ENCODE peak calls at places on chromosomes 11 and 22, in five cellular contexts. B is RWPE1, Z is mesothelial cell of epicardium, X is GM06990, N is right atrium auricular region. W is an unnamed sample.

GRCh38 chr22:31350410-31350863 is 4.3 kb upstream of the PATZ1 start:
- DNase-seq in B (no peak), Z (no peak), X (no peak), N (no peak), W (no peak)

GRCh38 chr11:35185696-35186095 is 46.7 kb downstream of the CD44 start:
- DNase-seq in B (no peak), Z (no peak), X (no peak), N (no peak), W (no peak)

GRCh38 chr11:95222817-95223216 is 8.2 kb downstream of the SESN3 start:
- DNase-seq in B (no peak), Z (no peak), X (no peak), N (no peak), W (no peak)

GRCh38 chr22:47850644-47851151 is 1088.2 kb downstream of the TBC1D22A start:
- DNase-seq in B (peak), Z (no peak), X (no peak), N (no peak), W (no peak)

GRCh38 chr22:30386960-30387848 is at the start of gene RNF215:
- DNase-seq in B (peak), Z (peak), X (peak), N (peak), W (peak)

GRCh38 chr11:74739546-74740270 is 8.5 kb upstream of the CHRDL2 start:
- DNase-seq in B (peak), Z (no peak), X (no peak), N (no peak), W (no peak)

GRCh38 chr11:77183421-77183984 is 55.5 kb downstream of the MYO7A start:
- DNase-seq in B (no peak), Z (no peak), X (no peak), N (no peak), W (no peak)

GRCh38 chr11:70048279-70049024 is 29.7 kb upstream of the ANO1 start:
- DNase-seq in B (peak), Z (peak), X (no peak), N (no peak), W (peak)

GRCh38 chr11:73288873-73289707 is 17.0 kb downstream of the P2RY6 start:
- DNase-seq in B (peak), Z (peak), X (peak), N (peak), W (peak)

GRCh38 chr22:23060612-23061400 is 9.5 kb upstream of the GNAZ start:
- DNase-seq in B (no peak), Z (peak), X (no peak), N (peak), W (peak)

GRCh38 chr11:35623708-35624168 is 5.5 kb downstream of the FJX1 start:
- DNase-seq in B (peak), Z (no peak), X (no peak), N (no peak), W (no peak)

GRCh38 chr11:58637367-58637766 is 14.9 kb downstream of the CNTF start:
- DNase-seq in B (no peak), Z (no peak), X (no peak), N (no peak), W (no peak)

GRCh38 chr22:28799834-28800307 is 498 bp downstream of the XBP1 start:
- DNase-seq in B (peak), Z (peak), X (peak), N (peak), W (peak)

GRCh38 chr11:8031248-8032115 is 44.3 kb downstream of the EIF3F start:
- DNase-seq in B (no peak), Z (no peak), X (no peak), N (peak), W (peak)

GRCh38 chr11:10459029-10459970 is 4.2 kb downstream of the AMPD3 start:
- DNase-seq in B (no peak), Z (no peak), X (peak), N (no peak), W (no peak)

GRCh38 chr11:108224908-108225786 is 2.3 kb downstream of the ATM start:
- DNase-seq in B (no peak), Z (no peak), X (peak), N (no peak), W (no peak)

GRCh38 chr11:47523491-47524199 is 29.3 kb downstream of the CELF1 start:
- DNase-seq in B (peak), Z (no peak), X (no peak), N (peak), W (no peak)

GRCh38 chr22:38700789-38701628 is at the start of gene JOSD1:
- DNase-seq in B (peak), Z (peak), X (peak), N (peak), W (peak)

GRCh38 chr11:2813968-2814367 is 71.6 kb downstream of the CDKN1C start:
- DNase-seq in B (no peak), Z (no peak), X (no peak), N (no peak), W (no peak)

GRCh38 chr22:29607426-29607825 is 4.0 kb downstream of the NF2 start:
- DNase-seq in B (no peak), Z (no peak), X (no peak), N (no peak), W (no peak)

GRCh38 chr22:36277482-36278291 is 24.8 kb downstream of the APOL1 start:
- DNase-seq in B (peak), Z (no peak), X (peak), N (peak), W (no peak)

GRCh38 chr11:73265278-73265810 is 6.8 kb upstream of the P2RY6 start:
- DNase-seq in B (no peak), Z (no peak), X (no peak), N (peak), W (peak)

GRCh38 chr11:93279911-93280347 is 50.6 kb upstream of the DEUP1 start:
- DNase-seq in B (no peak), Z (no peak), X (peak), N (no peak), W (no peak)

GRCh38 chr11:43515090-43515489 is 156.4 kb downstream of the TTC17 start:
- DNase-seq in B (no peak), Z (no peak), X (no peak), N (no peak), W (no peak)
- TF ChIP-seq CTCF in B (no peak), Z (no peak), X (peak), N (no peak), W (no peak)

DNA sequence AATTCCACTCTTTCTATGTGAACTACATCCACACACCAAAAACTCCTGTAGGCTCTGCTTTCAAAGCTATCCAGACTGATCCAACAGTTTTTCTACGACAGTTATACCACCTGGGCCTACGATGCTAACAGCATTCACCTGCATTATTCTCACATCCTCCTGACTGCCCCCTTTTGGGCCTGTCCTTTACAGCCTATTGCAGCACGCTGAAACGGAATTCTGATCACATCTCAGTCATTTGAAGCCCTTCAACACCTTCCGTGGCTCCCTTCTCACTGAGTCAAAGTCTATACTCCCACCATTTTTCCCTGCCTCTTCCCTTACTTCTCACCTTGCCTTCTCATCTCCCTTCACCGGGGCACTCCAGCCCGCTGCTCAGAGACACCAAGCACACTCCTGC is 791.3 kb upstream of the KIRREL3 start:
- DNase-seq in B (no peak), Z (no peak), X (no peak), N (no peak), W (no peak)
- TF ChIP-seq CTCF in B (no peak), Z (no peak), X (no peak), N (no peak), W (no peak)

DNA sequence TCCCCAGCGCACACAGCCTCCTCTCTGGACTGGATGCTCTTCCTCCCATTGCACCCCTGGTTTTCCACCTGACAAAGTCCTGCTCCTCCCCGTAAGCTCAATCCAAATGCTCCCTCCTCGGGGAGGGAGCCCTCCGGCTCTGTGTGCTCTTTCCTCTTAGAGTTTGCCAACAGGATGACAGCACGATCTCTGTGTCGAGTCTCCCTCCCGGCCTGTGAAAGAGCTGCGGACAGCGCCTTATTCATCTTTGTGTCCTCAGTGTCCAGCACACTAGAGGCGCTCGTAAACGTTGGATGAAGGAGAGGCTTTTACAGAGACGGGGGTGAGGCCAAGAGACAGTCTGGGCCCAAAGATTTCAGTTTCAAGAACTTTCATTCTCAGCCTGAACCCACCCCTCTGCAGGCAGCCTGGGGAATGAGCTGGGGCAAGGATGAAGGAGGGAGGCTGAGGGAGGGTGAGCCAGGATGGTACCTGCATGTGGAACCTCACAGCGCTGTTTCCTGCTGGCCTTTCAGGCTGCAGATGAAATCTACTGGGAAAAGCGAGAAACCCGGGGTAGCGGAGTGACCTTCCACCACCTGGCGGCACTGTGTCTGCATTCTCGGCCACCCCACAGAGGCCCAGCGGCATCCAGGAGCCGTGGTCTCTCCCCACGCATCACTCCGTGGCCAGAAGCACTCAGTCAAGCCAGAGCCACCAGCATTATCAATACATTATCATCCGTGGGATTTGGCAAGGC is 8.5 kb upstream of the TMPRSS4 start:
- DNase-seq in B (no peak), Z (no peak), X (no peak), N (no peak), W (no peak)
- TF ChIP-seq CTCF in B (no peak), Z (no peak), X (no peak), N (no peak), W (no peak)

GRCh38 chr11:116736763-116737162 is 36.0 kb downstream of the BUD13 start:
- DNase-seq in B (no peak), Z (no peak), X (no peak), N (no peak), W (no peak)
- TF ChIP-seq CTCF in B (no peak), Z (no peak), X (peak), N (no peak), W (no peak)

GRCh38 chr22:45865561-45866397 is 111.2 kb downstream of the WNT7B start:
- DNase-seq in B (no peak), Z (no peak), X (no peak), N (peak), W (peak)

GRCh38 chr22:45864959-45865496 is 111.9 kb downstream of the WNT7B start:
- DNase-seq in B (no peak), Z (no peak), X (no peak), N (peak), W (no peak)

GRCh38 chr22:45861259-45861658 is 115.7 kb downstream of the WNT7B start:
- DNase-seq in B (no peak), Z (no peak), X (no peak), N (peak), W (no peak)

GRCh38 chr22:45866398-45867117 is 110.4 kb downstream of the WNT7B start:
- DNase-seq in B (no peak), Z (no peak), X (no peak), N (peak), W (peak)

GRCh38 chr22:45863981-45864751 is 112.8 kb downstream of the WNT7B start:
- DNase-seq in B (peak), Z (peak), X (peak), N (peak), W (peak)
- TF ChIP-seq CTCF in B (peak), Z (peak), X (peak), N (peak), W (peak)

DNA sequence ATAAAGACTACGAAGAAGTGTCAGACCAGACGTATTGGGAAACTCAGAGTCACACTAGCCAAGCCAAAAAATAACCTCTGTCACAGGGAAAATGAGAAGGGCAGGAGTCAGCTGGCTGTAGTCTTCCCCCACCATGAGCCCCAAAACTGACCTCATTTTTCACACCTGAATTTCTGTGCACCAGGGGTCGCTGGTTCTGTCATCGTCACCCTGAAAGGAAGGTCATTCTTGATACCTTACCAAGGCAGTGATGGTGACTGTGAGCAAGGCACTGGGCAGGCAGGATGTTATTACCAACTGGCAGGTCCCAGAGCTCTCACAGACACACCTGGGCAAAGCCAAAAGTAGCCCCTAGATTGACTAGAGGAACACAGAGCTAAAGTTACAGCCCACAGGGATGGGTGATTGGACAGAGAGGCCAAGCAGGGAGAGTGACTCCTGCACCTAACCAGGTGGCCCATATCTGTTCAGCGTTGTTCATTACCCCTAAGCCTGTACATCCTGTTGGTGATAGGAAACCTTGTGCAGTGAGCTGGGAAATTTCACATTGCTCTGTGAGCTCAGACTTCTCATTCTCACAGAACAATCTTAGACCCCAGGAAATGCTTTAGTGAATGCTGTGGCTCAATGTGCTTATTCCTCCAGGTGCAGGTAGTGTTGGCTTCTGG is 32.3 kb upstream of the OR56A1 start:
- DNase-seq in B (no peak), Z (no peak), X (no peak), N (no peak), W (no peak)
- TF ChIP-seq CTCF in B (no peak), Z (no peak), X (peak), N (no peak), W (no peak)

W was measured in coronary artery.